ENCODE peak calls at places on chromosomes 3 and 15, in six cellular contexts. One of them, this sample, is unnamed.

GRCh38 chr15:93210995-93211394 is 122.0 kb upstream of the RGMA start:
- DNase-seq in activated naive CD4-positive, alpha-beta T cell: no peak
- DNase-seq in astrocyte of the cerebellum: no peak
- DNase-seq in brain microvascular endothelial cell: no peak
- DNase-seq in astrocyte of the spinal cord: no peak
- DNase-seq in adrenal gland: no peak
- DNase-seq in this sample: no peak

GRCh38 chr3:71515640-71516383 is 67.7 kb downstream of the FOXP1 start:
- DNase-seq in activated naive CD4-positive, alpha-beta T cell: no peak
- DNase-seq in astrocyte of the cerebellum: no peak
- DNase-seq in brain microvascular endothelial cell: no peak
- DNase-seq in astrocyte of the spinal cord: peak
- DNase-seq in adrenal gland: no peak
- DNase-seq in this sample: no peak

GRCh38 chr15:30997270-30997669 is 5.8 kb upstream of the MTMR10 start:
- DNase-seq in activated naive CD4-positive, alpha-beta T cell: no peak
- DNase-seq in astrocyte of the cerebellum: no peak
- DNase-seq in brain microvascular endothelial cell: no peak
- DNase-seq in astrocyte of the spinal cord: no peak
- DNase-seq in adrenal gland: no peak
- DNase-seq in this sample: no peak

GRCh38 chr15:78159395-78159794 is 10.2 kb downstream of the IDH3A start:
- DNase-seq in activated naive CD4-positive, alpha-beta T cell: no peak
- DNase-seq in astrocyte of the cerebellum: no peak
- DNase-seq in brain microvascular endothelial cell: no peak
- DNase-seq in astrocyte of the spinal cord: no peak
- DNase-seq in adrenal gland: no peak
- DNase-seq in this sample: no peak

GRCh38 chr3:159860727-159861126 is 127.9 kb upstream of the IL12A start:
- DNase-seq in activated naive CD4-positive, alpha-beta T cell: no peak
- DNase-seq in astrocyte of the cerebellum: no peak
- DNase-seq in brain microvascular endothelial cell: no peak
- DNase-seq in astrocyte of the spinal cord: no peak
- DNase-seq in adrenal gland: no peak
- DNase-seq in this sample: no peak

GRCh38 chr3:111735271-111735758 is 123.8 kb upstream of the PHLDB2 start:
- DNase-seq in activated naive CD4-positive, alpha-beta T cell: no peak
- DNase-seq in astrocyte of the cerebellum: peak
- DNase-seq in brain microvascular endothelial cell: peak
- DNase-seq in astrocyte of the spinal cord: peak
- DNase-seq in adrenal gland: peak
- DNase-seq in this sample: no peak

GRCh38 chr15:82750831-82751181 is 41.1 kb upstream of the AP3B2 start:
- DNase-seq in activated naive CD4-positive, alpha-beta T cell: no peak
- DNase-seq in astrocyte of the cerebellum: no peak
- DNase-seq in brain microvascular endothelial cell: no peak
- DNase-seq in astrocyte of the spinal cord: peak
- DNase-seq in adrenal gland: no peak
- DNase-seq in this sample: no peak

GRCh38 chr15:87935583-87935982 is 321.0 kb downstream of the NTRK3 start:
- DNase-seq in activated naive CD4-positive, alpha-beta T cell: no peak
- DNase-seq in astrocyte of the cerebellum: no peak
- DNase-seq in brain microvascular endothelial cell: no peak
- DNase-seq in astrocyte of the spinal cord: no peak
- DNase-seq in adrenal gland: no peak
- DNase-seq in this sample: no peak

GRCh38 chr3:126397610-126398422 is 3.1 kb downstream of the CFAP100 start:
- DNase-seq in activated naive CD4-positive, alpha-beta T cell: no peak
- DNase-seq in astrocyte of the cerebellum: no peak
- DNase-seq in brain microvascular endothelial cell: no peak
- DNase-seq in astrocyte of the spinal cord: no peak
- DNase-seq in adrenal gland: no peak
- DNase-seq in this sample: no peak

GRCh38 chr3:136957751-136958288 is at the start of gene IL20RB:
- DNase-seq in activated naive CD4-positive, alpha-beta T cell: no peak
- DNase-seq in astrocyte of the cerebellum: no peak
- DNase-seq in brain microvascular endothelial cell: no peak
- DNase-seq in astrocyte of the spinal cord: peak
- DNase-seq in adrenal gland: no peak
- DNase-seq in this sample: no peak

GRCh38 chr3:182138388-182138787 is 426.7 kb downstream of the SOX2 start:
- DNase-seq in activated naive CD4-positive, alpha-beta T cell: no peak
- DNase-seq in astrocyte of the cerebellum: no peak
- DNase-seq in brain microvascular endothelial cell: no peak
- DNase-seq in astrocyte of the spinal cord: no peak
- DNase-seq in adrenal gland: no peak
- DNase-seq in this sample: no peak

GRCh38 chr3:149282836-149283235 is 50.6 kb downstream of the TM4SF18 start:
- DNase-seq in activated naive CD4-positive, alpha-beta T cell: no peak
- DNase-seq in astrocyte of the cerebellum: no peak
- DNase-seq in brain microvascular endothelial cell: no peak
- DNase-seq in astrocyte of the spinal cord: no peak
- DNase-seq in adrenal gland: no peak
- DNase-seq in this sample: no peak

GRCh38 chr3:47916201-47916600 is 100.0 kb downstream of the MAP4 start:
- DNase-seq in activated naive CD4-positive, alpha-beta T cell: no peak
- DNase-seq in astrocyte of the cerebellum: no peak
- DNase-seq in brain microvascular endothelial cell: no peak
- DNase-seq in astrocyte of the spinal cord: no peak
- DNase-seq in adrenal gland: no peak
- DNase-seq in this sample: no peak

GRCh38 chr15:88621789-88622604 is 857 bp downstream of the AEN start:
- DNase-seq in activated naive CD4-positive, alpha-beta T cell: no peak
- DNase-seq in astrocyte of the cerebellum: no peak
- DNase-seq in brain microvascular endothelial cell: peak
- DNase-seq in astrocyte of the spinal cord: peak
- DNase-seq in adrenal gland: no peak
- DNase-seq in this sample: no peak

This sample was measured in cerebellar nuclear complex.